ENCODE peak calls at places on chromosomes 2 and 18, in six cellular contexts. I is osteocyte; F is NK-92 treated with Interleukin-12 subunit alpha and Interleukin-12 subunit beta, amount 100 ng/mL, for 24 hours; T is hypothalamus; B is GM13976; Y is fibroblast of the aortic adventitia. N is an unnamed sample.

GRCh38 chr2:34602262-34602661 is 1003.2 kb upstream of the FAM98A start:
- DNase-seq in T (no peak), I (no peak), F (no peak), Y (no peak), B (no peak), N (no peak)

GRCh38 chr18:54389143-54389505 is 31.4 kb downstream of the C18orf54 start:
- DNase-seq in B (no peak), I (no peak), T (no peak), Y (no peak), F (no peak), N (no peak)

GRCh38 chr2:122238006-122238559 is 482.6 kb downstream of the TSN start:
- DNase-seq in B (no peak), Y (no peak), T (no peak), F (no peak), I (no peak), N (no peak)

GRCh38 chr2:37523861-37524362 is 147.5 kb downstream of the CDC42EP3 start:
- DNase-seq in B (no peak), T (no peak), Y (peak), I (no peak), F (no peak), N (peak)

GRCh38 chr18:26429535-26429934 is 118.8 kb downstream of the KCTD1 start:
- DNase-seq in Y (peak), F (no peak), B (no peak), T (no peak), I (peak), N (no peak)

GRCh38 chr18:12403601-12404506 is 3.9 kb upstream of the PRELID3A start:
- DNase-seq in I (no peak), F (no peak), T (no peak), B (peak), Y (peak), N (no peak)

GRCh38 chr2:42639340-42640077 is 71.1 kb downstream of the MTA3 start:
- DNase-seq in B (peak), I (no peak), T (no peak), Y (no peak), F (no peak), N (no peak)

GRCh38 chr2:12797815-12798214 is 81.1 kb downstream of the TRIB2 start:
- DNase-seq in F (no peak), Y (peak), T (no peak), I (no peak), B (no peak), N (no peak)

GRCh38 chr2:28252308-28252707 is 140.3 kb upstream of the FOSL2 start:
- DNase-seq in B (peak), I (no peak), F (no peak), T (no peak), Y (no peak), N (no peak)

GRCh38 chr2:217365656-217366055 is 505.8 kb upstream of the TNP1 start:
- DNase-seq in B (no peak), I (no peak), Y (no peak), F (no peak), T (no peak), N (no peak)

GRCh38 chr2:115910270-115910669 is 1467.8 kb downstream of the DPP10 start:
- DNase-seq in Y (no peak), T (no peak), I (no peak), F (no peak), B (no peak), N (no peak)

GRCh38 chr2:70670202-70670601 is 97.8 kb downstream of the ADD2 start:
- DNase-seq in F (no peak), B (no peak), T (no peak), Y (no peak), I (no peak), N (no peak)

GRCh38 chr2:142980246-142981068 is 103.0 kb downstream of the KYNU start:
- DNase-seq in Y (peak), F (no peak), B (no peak), I (no peak), T (no peak), N (no peak)

GRCh38 chr18:45670281-45670962 is 53.6 kb upstream of the SLC14A1 start:
- DNase-seq in I (no peak), T (no peak), B (peak), Y (peak), F (no peak), N (peak)

GRCh38 chr2:10762651-10763460 is 41.4 kb downstream of the ATP6V1C2 start:
- DNase-seq in Y (peak), I (no peak), T (no peak), F (no peak), B (no peak), N (peak)

GRCh38 chr18:47594621-47595086 is 335.8 kb downstream of the SMAD2 start:
- DNase-seq in F (no peak), I (no peak), B (no peak), T (no peak), Y (no peak), N (no peak)

GRCh38 chr2:74893332-74893731 is 59.4 kb downstream of the HK2 start:
- DNase-seq in T (no peak), F (no peak), I (no peak), B (no peak), Y (peak), N (no peak)

GRCh38 chr18:45004531-45004930 is 323.8 kb downstream of the SETBP1 start:
- DNase-seq in B (no peak), I (no peak), T (no peak), F (no peak), Y (no peak), N (no peak)

GRCh38 chr18:23833714-23834113 is 144.5 kb downstream of the LAMA3 start:
- DNase-seq in F (no peak), Y (no peak), T (no peak), I (no peak), B (no peak), N (no peak)

GRCh38 chr2:18940184-18940583 is 350.8 kb upstream of the NT5C1B start:
- DNase-seq in I (no peak), Y (no peak), B (peak), T (no peak), F (no peak), N (no peak)

GRCh38 chr2:127404466-127405251 is 13.6 kb upstream of the PROC start:
- DNase-seq in T (no peak), F (no peak), B (peak), I (peak), Y (no peak), N (no peak)

GRCh38 chr2:104784264-104784663 is 69.7 kb upstream of the POU3F3 start:
- DNase-seq in F (no peak), Y (no peak), I (no peak), B (no peak), T (no peak), N (no peak)

GRCh38 chr18:13137041-13137938 is 81.3 kb upstream of the LDLRAD4 start:
- DNase-seq in I (no peak), B (peak), F (no peak), Y (no peak), T (no peak), N (peak)

GRCh38 chr2:180523629-180524340 is 456.6 kb upstream of the UBE2E3 start:
- DNase-seq in F (no peak), I (no peak), B (no peak), T (no peak), Y (peak), N (no peak)

GRCh38 chr2:101047075-101047766 is 45.1 kb downstream of the RPL31 start:
- DNase-seq in T (no peak), I (peak), B (no peak), F (no peak), Y (peak), N (no peak)

GRCh38 chr2:8459474-8459873 is 222.4 kb upstream of the ID2 start:
- DNase-seq in Y (no peak), B (no peak), I (no peak), T (no peak), F (no peak), N (no peak)

GRCh38 chr2:121506621-121507020 is 24.1 kb upstream of the RNU4ATAC start:
- DNase-seq in Y (no peak), T (no peak), I (no peak), B (no peak), F (no peak), N (no peak)

GRCh38 chr2:105081006-105081701 is 43.3 kb downstream of the MRPS9 start:
- DNase-seq in F (no peak), Y (peak), I (no peak), B (no peak), T (no peak), N (no peak)

GRCh38 chr2:73373335-73373734 is 12.3 kb upstream of the ALMS1 start:
- DNase-seq in I (no peak), F (no peak), T (no peak), Y (no peak), B (no peak), N (no peak)

GRCh38 chr2:37287966-37288365 is 36.7 kb downstream of the PRKD3 start:
- DNase-seq in F (no peak), B (peak), T (no peak), Y (no peak), I (no peak), N (no peak)

GRCh38 chr2:164681009-164681408 is 59.7 kb upstream of the GRB14 start:
- DNase-seq in B (no peak), F (no peak), T (no peak), I (no peak), Y (no peak), N (no peak)

GRCh38 chr2:109151519-109151918 is 22.5 kb downstream of the SH3RF3 start:
- DNase-seq in Y (no peak), I (no peak), B (no peak), F (no peak), T (no peak), N (no peak)

GRCh38 chr18:58671941-58672565 is 788 bp downstream of the MALT1 start:
- DNase-seq in T (no peak), I (no peak), Y (peak), B (no peak), F (no peak), N (peak)

GRCh38 chr18:38244360-38244940 is 678.9 kb upstream of the CELF4 start:
- DNase-seq in I (no peak), F (no peak), Y (no peak), T (no peak), B (no peak), N (no peak)

GRCh38 chr2:240374085-240374907 is 61.2 kb upstream of the GPC1 start:
- DNase-seq in T (no peak), B (no peak), I (no peak), Y (peak), F (no peak), N (peak)

GRCh38 chr18:24234330-24234729 is 95.5 kb downstream of the CABYR start:
- DNase-seq in B (no peak), T (no peak), F (no peak), I (no peak), Y (peak), N (peak)

GRCh38 chr2:3414133-3414856 is 34.8 kb downstream of the TRAPPC12 start:
- DNase-seq in T (no peak), B (no peak), Y (no peak), F (no peak), I (no peak), N (no peak)

GRCh38 chr2:95670167-95670566 is 78.4 kb downstream of the TRIM43 start:
- DNase-seq in Y (peak), T (no peak), F (no peak), B (no peak), I (no peak), N (no peak)

GRCh38 chr2:227908266-227909054 is 37.0 kb downstream of the DAW1 start:
- DNase-seq in T (no peak), Y (peak), B (no peak), I (no peak), F (no peak), N (no peak)

GRCh38 chr2:206718296-206718695 is at the start of gene DYTN:
- DNase-seq in Y (no peak), B (no peak), F (no peak), T (no peak), I (no peak), N (no peak)